ENCODE peak calls at places on chromosomes 16 and 17, in eight cellular contexts. Z, W, J, N, C, E, O and D are unnamed samples. For H3K4me1, the result is how much of the 10 kb centered on the place peaks cover.

GRCh38 chr17:7004398-7005253 is 7.8 kb upstream of the RNASEK start:
- DNase-seq in E (peak), N (no peak), C (peak), J (no peak), O (peak), Z (no peak), W (no peak), D (no peak)

GRCh38 chr16:72763927-72764628 is 283.9 kb downstream of the ZFHX3 start:
- DNase-seq in C (no peak), Z (no peak), W (no peak), E (no peak), O (no peak), N (no peak), J (no peak), D (no peak)

GRCh38 chr16:31177136-31177535 is 2.8 kb upstream of the FUS start:
- DNase-seq in C (no peak), N (no peak), W (no peak), J (no peak), E (no peak), O (no peak), Z (no peak), D (no peak)

GRCh38 chr17:17741346-17742023 is 60.2 kb downstream of the RAI1 start:
- DNase-seq in E (no peak), N (no peak), W (no peak), C (peak), Z (no peak), J (no peak), O (peak), D (no peak)

GRCh38 chr17:43330876-43331639 is 67.7 kb upstream of the ARL4D start:
- DNase-seq in W (no peak), J (no peak), N (no peak), Z (no peak), C (no peak), O (no peak), E (no peak), D (no peak)

GRCh38 chr17:42428141-42428944 is 5.3 kb upstream of the CAVIN1 start:
- DNase-seq in Z (peak), J (peak), C (peak), O (no peak), N (peak), E (peak), W (no peak), D (no peak)

GRCh38 chr16:64933890-64934289 is 188.0 kb downstream of the CDH11 start:
- DNase-seq in N (no peak), W (no peak), J (no peak), C (no peak), O (no peak), E (no peak), Z (no peak), D (no peak)

GRCh38 chr17:30950669-30951399 is 20.0 kb upstream of the RNF135 start:
- DNase-seq in C (peak), W (no peak), O (no peak), N (no peak), Z (peak), J (peak), E (no peak), D (no peak)

GRCh38 chr17:59513934-59514841 is 51.2 kb upstream of the DHX40 start:
- DNase-seq in W (no peak), E (peak), O (no peak), Z (peak), J (peak), N (peak), C (peak), D (no peak)

GRCh38 chr16:69741951-69742904 is 12.5 kb downstream of the NOB1 start:
- DNase-seq in Z (peak), W (no peak), J (peak), E (no peak), C (peak), O (no peak), N (peak), D (no peak)

GRCh38 chr17:27451906-27452305 is 4.3 kb upstream of the KSR1 start:
- DNase-seq in E (no peak), C (no peak), N (no peak), O (no peak), W (no peak), J (no peak), Z (no peak), D (no peak)

GRCh38 chr17:34504814-34505484 is 74.4 kb upstream of the TMEM132E start:
- DNase-seq in C (no peak), O (no peak), N (no peak), W (no peak), Z (no peak), E (no peak), J (no peak), D (no peak)

GRCh38 chr17:45428050-45428953 is 4.4 kb downstream of the ARHGAP27 start:
- DNase-seq in W (no peak), E (peak), C (peak), J (peak), O (peak), Z (peak), N (no peak), D (no peak)

GRCh38 chr16:27515874-27516353 is 33.8 kb downstream of the GTF3C1 start:
- DNase-seq in N (no peak), O (peak), Z (no peak), W (no peak), C (no peak), J (no peak), E (peak), D (no peak)

GRCh38 chr17:63444457-63444856 is 1.6 kb downstream of the CYB561 start:
- DNase-seq in W (no peak), C (no peak), E (no peak), J (no peak), O (no peak), N (no peak), Z (no peak), D (no peak)

GRCh38 chr16:62738631-62739030 is 702.4 kb upstream of the CDH8 start:
- DNase-seq in N (no peak), O (no peak), Z (no peak), E (no peak), J (no peak), W (no peak), C (no peak), D (no peak)

GRCh38 chr16:26963109-26963508 is 103.6 kb upstream of the C16orf82 start:
- DNase-seq in W (no peak), O (peak), E (peak), C (no peak), J (no peak), N (no peak), Z (peak), D (no peak)

GRCh38 chr17:76142044-76143041 is 1.3 kb upstream of the FOXJ1 start:
- DNase-seq in Z (no peak), C (no peak), J (peak), W (no peak), O (no peak), N (no peak), E (no peak), D (no peak)

GRCh38 chr17:50721194-50722010 is 2.0 kb downstream of the LUC7L3 start:
- DNase-seq in O (no peak), Z (no peak), J (no peak), E (peak), W (no peak), C (no peak), N (no peak), D (no peak)

GRCh38 chr16:86256995-86257394 is 253.3 kb upstream of the FOXF1 start:
- DNase-seq in E (no peak), N (no peak), J (no peak), O (no peak), Z (no peak), W (peak), C (no peak), D (no peak)

GRCh38 chr17:81277421-81277820 is 17.7 kb downstream of the SLC38A10 start:
- DNase-seq in Z (peak), W (no peak), O (no peak), J (peak), E (no peak), N (no peak), C (peak), D (peak)

GRCh38 chr17:55289106-55289446 is 24.3 kb downstream of the HLF start:
- DNase-seq in Z (no peak), C (no peak), O (no peak), W (no peak), J (no peak), N (no peak), E (no peak), D (no peak)

GRCh38 chr17:57152916-57153528 is 68.0 kb downstream of the AKAP1 start:
- DNase-seq in J (no peak), W (no peak), O (no peak), Z (no peak), C (no peak), N (no peak), E (no peak), D (no peak)

GRCh38 chr16:27547134-27547533 is 2.6 kb downstream of the GTF3C1 start:
- DNase-seq in Z (no peak), W (no peak), J (peak), N (no peak), O (no peak), E (peak), C (no peak), D (no peak)

GRCh38 chr17:79028496-79029326 is 4.7 kb downstream of the C1QTNF1 start:
- DNase-seq in W (no peak), O (no peak), J (peak), C (no peak), Z (no peak), E (no peak), N (peak), D (no peak)

GRCh38 chr16:64841482-64841881 is 280.4 kb downstream of the CDH11 start:
- DNase-seq in N (no peak), J (no peak), O (no peak), C (no peak), E (no peak), Z (no peak), W (no peak), D (no peak)

GRCh38 chr17:18107971-18108370 is 585 bp upstream of the MYO15A start:
- DNase-seq in E (no peak), J (no peak), C (no peak), W (no peak), O (no peak), Z (no peak), N (no peak), D (no peak)

GRCh38 chr17:73396429-73397277 is 84.9 kb upstream of the CDC42EP4 start:
- DNase-seq in N (no peak), Z (no peak), W (no peak), E (no peak), O (no peak), J (no peak), C (no peak), D (no peak)

GRCh38 chr17:21014498-21014897 is 28.3 kb downstream of the USP22 start:
- DNase-seq in E (no peak), N (no peak), C (no peak), W (no peak), J (peak), Z (no peak), O (no peak), D (no peak)

DNA sequence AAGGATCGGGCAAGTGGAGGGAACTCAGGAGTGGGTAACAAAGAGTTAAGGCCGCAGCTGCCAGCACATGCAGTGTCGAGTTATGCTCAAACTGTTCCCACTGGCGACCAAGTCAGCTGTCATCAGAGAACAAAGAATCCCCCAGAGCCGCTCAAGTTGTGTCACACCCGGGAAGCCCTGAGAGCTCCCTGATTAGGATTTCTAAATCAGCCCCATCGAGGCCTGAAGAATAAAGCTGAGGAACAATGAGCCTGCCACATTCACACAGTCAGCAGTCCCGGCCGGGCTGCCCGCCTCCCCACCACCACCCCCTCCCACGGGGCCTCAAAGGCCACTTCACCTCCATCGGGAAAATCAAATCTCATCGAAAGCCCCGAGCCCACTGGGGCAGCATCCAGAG is 84.5 kb downstream of the SOX9 start:
- DNase-seq in W (no peak), Z (no peak), C (no peak), J (no peak), O (no peak), E (no peak), N (no peak), D (no peak)
- TF ChIP-seq POLR2AphosphoS5 in W (no peak), Z (no peak), C (no peak), J (no peak), O (no peak), E (no peak), N (no peak), D (no peak)

DNA sequence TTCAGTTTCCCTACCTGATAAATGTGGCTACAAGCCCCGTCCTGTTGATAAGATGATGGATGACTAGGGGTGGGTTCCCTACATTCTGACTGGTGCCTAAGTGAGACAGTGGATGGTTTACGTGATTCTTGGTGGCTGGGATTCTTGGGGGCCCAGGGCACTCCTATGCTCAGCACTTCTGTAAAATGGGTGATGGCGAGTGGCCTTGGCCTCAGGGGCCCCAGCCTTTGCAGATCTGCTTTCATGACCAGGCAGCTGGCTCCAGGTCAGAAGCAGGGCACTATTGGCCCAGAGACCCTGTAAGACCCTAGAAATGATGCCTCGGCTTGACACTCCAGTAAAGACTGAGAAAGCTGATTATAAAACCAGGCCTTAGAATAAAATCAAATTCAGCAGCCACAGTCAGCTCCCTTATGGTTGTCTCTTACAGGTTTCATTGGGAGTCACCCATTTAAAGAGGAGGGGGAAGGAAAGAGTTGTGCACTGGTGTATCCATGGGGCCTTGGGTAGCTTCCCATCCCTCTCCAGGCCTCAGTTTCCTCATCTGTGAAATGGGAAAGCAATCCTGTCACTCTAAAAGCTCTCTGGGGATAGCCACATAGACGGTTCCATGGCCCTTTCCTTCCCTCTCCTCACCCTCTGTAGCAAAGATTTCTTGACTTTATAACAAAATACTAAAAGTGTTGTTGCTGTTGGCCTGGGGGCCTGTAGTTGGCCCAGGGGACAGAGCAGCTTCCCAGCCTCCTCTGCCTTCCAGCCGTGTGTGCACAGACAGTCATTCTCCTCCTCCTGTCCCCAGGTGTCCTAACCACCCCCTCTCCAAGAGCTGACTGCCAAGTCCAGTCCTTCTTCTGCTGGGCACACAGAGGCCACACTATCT is 1.2 kb downstream of the SNX20 start:
- DNase-seq in J (no peak), E (no peak), N (no peak), C (no peak), O (no peak), W (no peak), Z (no peak), D (no peak)
- H3K4me1 ChIP-seq in J (under half), E (under half), N (under half), C (under half), O (under half), W (under half), Z (under half), D (under half)

DNA sequence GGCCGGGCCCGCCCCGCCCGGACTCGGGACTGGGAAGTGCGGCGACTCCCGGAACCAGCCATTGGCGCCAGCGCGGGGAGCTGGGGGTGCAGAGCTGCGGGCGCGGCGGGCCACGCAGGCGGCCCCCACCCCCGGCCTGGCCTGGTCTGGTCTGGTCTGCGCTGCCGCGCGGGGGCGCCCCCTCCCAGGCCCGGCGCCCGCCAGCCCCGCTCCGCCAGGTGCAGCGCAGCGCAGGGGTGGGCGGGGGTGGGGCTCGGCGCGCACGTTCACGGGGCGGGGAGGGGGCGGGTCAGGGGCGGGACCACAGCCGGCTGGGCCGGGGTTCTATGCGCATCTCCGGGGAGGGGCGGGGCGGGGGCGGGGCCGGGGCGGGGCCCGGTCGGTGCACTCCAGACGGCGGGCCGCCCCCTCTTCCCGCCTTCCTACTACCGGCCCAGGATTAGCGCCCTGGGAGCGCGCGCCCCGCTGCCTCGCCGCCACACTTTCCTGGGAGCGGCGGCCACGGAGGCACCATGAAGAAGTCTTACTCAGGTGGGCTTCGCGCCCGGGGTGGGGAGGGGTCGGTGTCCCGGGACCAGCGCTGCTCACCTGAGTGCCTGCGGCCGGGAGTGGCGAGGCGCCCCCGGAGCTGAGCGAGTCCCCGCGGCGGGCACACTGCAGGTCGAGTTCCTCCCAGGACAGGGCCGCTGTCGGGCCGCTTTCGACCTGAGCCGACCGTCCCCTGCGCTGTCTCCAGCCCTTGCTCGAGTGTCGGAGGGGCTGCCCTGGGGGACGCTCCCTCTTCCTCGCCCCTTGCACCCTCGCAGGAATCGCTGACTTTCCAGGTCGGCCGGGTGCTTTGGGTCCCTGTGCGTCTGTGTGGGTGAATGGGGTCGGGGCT is 140.5 kb downstream of the SEC14L1 start:
- DNase-seq in N (peak), W (no peak), C (peak), J (peak), E (peak), O (peak), Z (peak), D (no peak)
- TF ChIP-seq POLR2AphosphoS5 in N (no peak), W (no peak), C (peak), J (peak), E (no peak), O (no peak), Z (peak), D (no peak)

GRCh38 chr16:23966577-23966976 is 130.8 kb downstream of the PRKCB start:
- DNase-seq in W (no peak), E (no peak), J (no peak), O (no peak), C (no peak), N (no peak), Z (no peak), D (no peak)
- H3K4me1 ChIP-seq in W (under half), E (under half), J (under half), O (under half), C (under half), N (under half), Z (under half), D (under half)

GRCh38 chr16:3235856-3236669 is 1.1 kb upstream of the ZNF200 start:
- DNase-seq in O (peak), C (peak), N (no peak), J (peak), Z (peak), E (peak), W (no peak), D (no peak)

GRCh38 chr16:3234543-3235541 is at the start of gene ZNF200:
- DNase-seq in C (peak), Z (peak), E (peak), J (peak), O (peak), N (peak), W (peak), D (peak)
- TF ChIP-seq POLR2AphosphoS5 in C (peak), Z (peak), E (peak), J (peak), O (peak), N (peak), W (peak), D (peak)